ENCODE peak calls at places on chromosomes 4 and X, in five cellular contexts. U is stimulated activated CD8-positive, alpha-beta memory T cell treated with anti-CD3 and anti-CD28 coated beads, Interleukin-15, amount 100 ng/mL, for 24 hours; A is naive thymus-derived CD8-positive, alpha-beta T cell; P is KBM-7; E is AG04450. N is an unnamed sample.
A peak's percentile ranks its signal among the peaks of the same experiment; 100 is the strongest.

GRCh38 chrX:44343412-44343942 is at the start of gene EFHC2:
- DNase-seq in U (peak; percentile 4), A (peak; percentile 54), P (peak; percentile 53), E (no peak), N (no peak)

GRCh38 chrX:40105791-40106676 is 8.3 kb upstream of the BCOR start:
- DNase-seq in U (no peak), A (peak; percentile 61), P (no peak), E (no peak), N (no peak)

GRCh38 chrX:120769576-120770341 is 105.9 kb downstream of the CT47B1 start:
- DNase-seq in U (no peak), A (no peak), P (peak; percentile 44), E (no peak), N (no peak)

GRCh38 chrX:75547783-75548182 is 24.9 kb upstream of the ZDHHC15 start:
- DNase-seq in U (no peak), A (no peak), P (peak; percentile 90), E (no peak), N (no peak)

GRCh38 chr4:7620086-7620813 is 185.5 kb upstream of the PSAPL1 start:
- DNase-seq in U (no peak), A (no peak), P (no peak), E (no peak), N (no peak)

GRCh38 chr4:8666581-8666980 is 74.0 kb downstream of the CPZ start:
- DNase-seq in U (no peak), A (no peak), P (no peak), E (no peak), N (no peak)

GRCh38 chrX:9885150-9885549 is 82.0 kb upstream of the CLDN34 start:
- DNase-seq in U (peak; percentile 20), A (no peak), P (peak; percentile 90), E (no peak), N (no peak)

GRCh38 chr4:66266035-66266434 is 595.7 kb upstream of the EPHA5 start:
- DNase-seq in U (no peak), A (no peak), P (no peak), E (no peak), N (no peak)

GRCh38 chr4:68271851-68272756 is 26.6 kb upstream of the TMPRSS11B start:
- DNase-seq in U (no peak), A (no peak), P (peak; percentile 79), E (peak; percentile 30), N (no peak)

GRCh38 chrX:84199688-84200087 is 11.7 kb upstream of the RPS6KA6 start:
- DNase-seq in U (no peak), A (no peak), P (no peak), E (no peak), N (no peak)

GRCh38 chrX:140343226-140343873 is 161.5 kb downstream of the SOX3 start:
- DNase-seq in U (no peak), A (no peak), P (no peak), E (no peak), N (no peak)

GRCh38 chrX:39331062-39331704 is 529.9 kb downstream of the MID1IP1 start:
- DNase-seq in U (no peak), A (no peak), P (peak; percentile 38), E (no peak), N (peak; percentile 62)

GRCh38 chrX:10142041-10142589 is 14.7 kb upstream of the CLCN4 start:
- DNase-seq in U (no peak), A (no peak), P (no peak), E (no peak), N (no peak)

GRCh38 chr4:110681381-110681780 is 58.5 kb upstream of the PITX2 start:
- DNase-seq in U (no peak), A (no peak), P (no peak), E (no peak), N (no peak)

GRCh38 chr4:20251061-20251795 is 477 bp upstream of the SLIT2 start:
- DNase-seq in U (no peak), A (peak; percentile 8), P (no peak), E (no peak), N (no peak)

GRCh38 chr4:119080721-119081541 is 54.7 kb upstream of the MYOZ2 start:
- DNase-seq in U (no peak), A (no peak), P (no peak), E (no peak), N (no peak)

GRCh38 chrX:132219343-132219768 is at the start of gene RAP2C:
- DNase-seq in U (no peak), A (peak; percentile 20), P (peak; percentile 85), E (no peak), N (no peak)

GRCh38 chrX:69313622-69314290 is 148.5 kb upstream of the PJA1 start:
- DNase-seq in U (no peak), A (no peak), P (no peak), E (no peak), N (no peak)

GRCh38 chrX:10177620-10178019 is 20.8 kb downstream of the CLCN4 start:
- DNase-seq in U (no peak), A (no peak), P (no peak), E (peak; percentile 44), N (no peak)